ENCODE peak calls at places on chromosome 21, in four cellular contexts. N is GM12878, K is A549, X is HepG2. V is an unnamed sample.
A peak's percentile ranks its signal among the peaks of the same experiment; 100 is the strongest.

GRCh38 chr21:35023396-35024070 is 25.6 kb downstream of the RUNX1 start:
- DNase-seq in N (no peak), K (no peak), X (peak; percentile 95), V (no peak)

GRCh38 chr21:25907573-25908275 is 173.0 kb downstream of the GABPA start:
- DNase-seq in N (no peak), K (no peak), X (no peak), V (no peak)

GRCh38 chr21:41622831-41623548 is 115.0 kb upstream of the TMPRSS2 start:
- DNase-seq in N (no peak), K (no peak), X (no peak), V (no peak)

GRCh38 chr21:14916676-14917141 is 148.1 kb downstream of the NRIP1 start:
- DNase-seq in N (no peak), K (no peak), X (no peak), V (no peak)

GRCh38 chr21:33551664-33552063 is 8.8 kb downstream of the SON start:
- DNase-seq in N (no peak), K (no peak), X (no peak), V (no peak)

GRCh38 chr21:25691931-25692330 is 42.8 kb downstream of the ATP5PF start:
- DNase-seq in N (no peak), K (no peak), X (no peak), V (no peak)

GRCh38 chr21:14243877-14244276 is 27.9 kb downstream of the RBM11 start:
- DNase-seq in N (no peak), K (no peak), X (no peak), V (no peak)

GRCh38 chr21:14995695-14996490 is 68.9 kb downstream of the NRIP1 start:
- DNase-seq in N (no peak), K (no peak), X (no peak), V (no peak)

GRCh38 chr21:40555129-40555528 is 291.8 kb downstream of the DSCAM start:
- DNase-seq in N (no peak), K (no peak), X (no peak), V (no peak)

GRCh38 chr21:41477641-41478318 is 30.2 kb downstream of the TMPRSS2 start:
- DNase-seq in N (no peak), K (no peak), X (no peak), V (no peak)

GRCh38 chr21:14306143-14306907 is 76.6 kb downstream of the HSPA13 start:
- DNase-seq in N (no peak), K (no peak), X (no peak), V (no peak)

GRCh38 chr21:25573409-25574206 is 33.7 kb downstream of the MRPL39 start:
- DNase-seq in N (peak; percentile 81), K (peak; percentile 23), X (peak; percentile 6), V (peak; percentile 22)

GRCh38 chr21:34889287-34889536 is 159.9 kb downstream of the RUNX1 start:
- DNase-seq in N (no peak), K (no peak), X (peak; percentile 9), V (no peak)

GRCh38 chr21:29295066-29295650 is 3.6 kb upstream of the BACH1 start:
- DNase-seq in N (no peak), K (no peak), X (no peak), V (no peak)

GRCh38 chr21:25626752-25627151 is 12.3 kb upstream of the JAM2 start:
- DNase-seq in N (no peak), K (no peak), X (no peak), V (no peak)

GRCh38 chr21:25300632-25301031 is 306.6 kb downstream of the MRPL39 start:
- DNase-seq in N (no peak), K (no peak), X (no peak), V (no peak)

GRCh38 chr21:27799861-27800260 is 833.0 kb upstream of the ADAMTS5 start:
- DNase-seq in N (no peak), K (no peak), X (no peak), V (no peak)

GRCh38 chr21:25660233-25660632 is 21.2 kb downstream of the JAM2 start:
- DNase-seq in N (no peak), K (no peak), X (no peak), V (no peak)

GRCh38 chr21:41670056-41670805 is 96.6 kb downstream of the RIPK4 start:
- DNase-seq in N (no peak), K (no peak), X (no peak), V (no peak)

GRCh38 chr21:15730484-15731242 is 881 bp downstream of the USP25 start:
- DNase-seq in N (no peak), K (no peak), X (no peak), V (peak; percentile 33)

DNA sequence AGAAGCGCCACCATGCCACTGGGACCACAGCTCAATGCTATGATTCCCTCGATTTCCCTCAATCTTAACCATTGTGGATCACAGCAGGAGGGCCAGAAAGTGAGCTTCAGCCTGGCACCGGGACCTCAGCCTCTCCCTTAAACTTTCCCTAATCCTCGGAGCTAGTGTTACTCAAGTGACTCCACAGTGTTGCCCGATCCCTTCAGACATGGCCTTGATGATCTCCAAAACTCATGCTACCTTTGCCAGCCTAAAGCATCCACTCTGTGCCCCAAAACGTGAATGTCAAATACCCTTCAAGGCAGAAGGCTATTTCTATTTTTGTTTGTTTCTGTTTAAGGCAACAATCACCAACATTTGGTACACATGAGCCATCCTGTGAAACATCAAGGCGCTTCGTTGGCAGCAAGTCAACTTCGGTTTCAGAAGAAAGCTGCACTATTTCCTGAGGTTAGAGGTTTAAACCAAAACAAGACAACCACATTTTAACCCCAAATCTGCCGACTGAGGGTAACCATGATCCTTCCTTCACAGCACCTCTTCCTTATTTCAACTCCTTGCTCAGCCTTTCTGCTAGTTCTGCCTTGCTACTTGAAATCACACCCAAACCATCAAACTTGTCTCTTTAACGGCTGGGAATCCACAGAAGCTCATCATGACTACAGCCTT is 94.4 kb upstream of the KRTAP19-8 start:
- DNase-seq in N (peak; percentile 93), K (no peak), X (no peak), V (no peak)
- TF ChIP-seq SMC3 in N (no peak), K (no peak), X (no peak), V (no peak)

DNA sequence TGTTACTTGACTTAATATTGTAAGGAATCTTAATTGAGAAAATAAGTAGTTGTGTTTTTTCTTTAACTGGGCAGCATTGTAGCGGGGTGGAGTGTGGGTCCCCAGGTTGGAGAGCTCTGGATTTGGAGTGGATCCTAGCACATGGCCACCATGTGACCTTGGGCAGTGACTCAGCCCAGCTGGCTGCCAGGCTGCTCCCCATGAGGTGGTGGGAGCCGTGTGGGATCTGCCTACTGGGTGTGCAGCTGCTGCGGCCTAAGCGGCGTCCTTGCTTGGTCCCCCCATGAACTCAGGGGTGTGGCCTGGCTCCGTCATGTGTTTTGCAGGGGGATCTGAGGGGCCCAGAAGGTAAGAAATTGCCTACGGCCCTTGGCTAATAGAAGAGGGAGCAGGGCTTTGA is 68.1 kb downstream of the ADARB1 start:
- DNase-seq in N (no peak), K (no peak), X (no peak), V (no peak)
- TF ChIP-seq HDAC2 in N (no peak), K (no peak), X (no peak), V (no peak)

GRCh38 chr21:32475162-32475812 is 62.8 kb downstream of the EVA1C start:
- DNase-seq in N (no peak), K (no peak), X (no peak), V (no peak)
- TF ChIP-seq KDM1A in N (no peak), K (no peak), X (no peak), V (no peak)

DNA sequence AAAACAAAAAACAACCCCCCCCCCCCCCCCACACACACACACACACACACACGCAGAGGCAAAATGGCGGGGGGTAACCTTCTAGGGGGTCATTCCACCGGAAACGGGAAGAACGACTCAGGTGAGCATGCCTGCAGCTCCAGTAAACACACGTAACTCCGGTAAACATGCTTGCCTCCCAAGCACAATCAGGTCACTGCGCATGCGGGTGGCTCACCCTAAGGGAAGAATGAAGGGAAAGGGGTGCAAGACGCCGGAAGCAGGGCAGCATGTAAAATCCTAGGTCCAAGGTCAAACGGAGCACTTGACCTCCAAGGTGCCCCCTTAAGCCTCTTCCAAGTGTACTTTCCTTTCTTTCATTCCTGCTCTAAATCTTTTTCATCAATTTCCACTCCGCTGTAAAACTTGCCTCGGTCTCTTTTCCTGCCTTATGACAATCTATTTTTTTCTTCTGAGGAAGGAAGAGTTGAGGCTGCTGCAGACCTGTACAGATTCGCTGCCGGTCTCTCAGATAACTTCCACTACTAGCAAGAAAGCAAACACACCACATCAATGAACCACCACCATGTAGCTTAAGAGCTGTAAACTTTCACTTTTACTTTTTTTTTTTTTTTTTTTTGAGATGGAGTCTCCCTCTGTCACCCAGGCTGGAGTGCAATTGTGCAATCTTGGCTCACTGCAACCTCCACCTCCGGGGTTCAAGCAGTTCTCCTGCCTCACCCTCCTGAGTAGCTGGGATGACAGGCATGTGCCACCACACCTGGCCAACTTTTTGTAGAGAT is 21.0 kb upstream of the CBR3 start:
- DNase-seq in N (no peak), K (no peak), X (peak; percentile 70), V (no peak)
- TF ChIP-seq SMC3 in N (no peak), K (no peak), X (no peak), V (no peak)

GRCh38 chr21:42702720-42703119 is 49.3 kb downstream of the PDE9A start:
- DNase-seq in N (no peak), K (no peak), X (no peak), V (no peak)
- TF ChIP-seq HDAC2 in N (no peak), K (no peak), X (no peak), V (no peak)

GRCh38 chr21:39385299-39386145 is 36.6 kb upstream of the HMGN1 start:
- DNase-seq in N (no peak), K (peak; percentile 89), X (peak; percentile 95), V (no peak)
- TF ChIP-seq KDM1A in N (no peak), K (no peak), X (peak; percentile 30), V (no peak)

GRCh38 chr21:38337793-38338192 is 81.0 kb downstream of the KCNJ15 start:
- DNase-seq in N (no peak), K (no peak), X (no peak), V (no peak)
- TF ChIP-seq SMC3 in N (no peak), K (no peak), X (no peak), V (no peak)